ENCODE peak calls at places on chromosomes 4 and X, in eight cellular contexts. J is Karpas-422; B is GM03348; U is DMS 273 treated with DMSO at 0.1 percent for 48 hours; Z is germinal center; A is effector CD4-positive, alpha-beta T cell; R is left lung; C is activated CD8-positive, alpha-beta memory T cell treated with anti-CD3 and anti-CD28 coated beads, Interleukin-2, amount 50 U/mL, for 48 hours. N is an unnamed sample.
A peak's percentile ranks its signal among the peaks of the same experiment; 100 is the strongest.

GRCh38 chr4:169315530-169316306 is 45.0 kb upstream of the SH3RF1 start:
- DNase-seq in B (peak; percentile 23), Z (no peak), A (no peak), J (no peak), U (no peak), R (no peak), C (no peak), N (no peak)

GRCh38 chrX:22110729-22111494 is 78.8 kb downstream of the PHEX start:
- DNase-seq in B (no peak), A (no peak), C (no peak), R (no peak), Z (no peak), U (no peak), J (no peak), N (no peak)

GRCh38 chrX:29231800-29232199 is 644.6 kb downstream of the IL1RAPL1 start:
- DNase-seq in C (no peak), A (no peak), Z (no peak), R (no peak), J (no peak), U (no peak), B (peak; percentile 1), N (no peak)

GRCh38 chrX:143058096-143058495 is 32.4 kb downstream of the SPANXN4 start:
- DNase-seq in Z (no peak), B (no peak), A (no peak), J (no peak), U (no peak), C (no peak), R (no peak), N (no peak)

GRCh38 chr4:7410470-7410869 is 24.3 kb downstream of the PSAPL1 start:
- DNase-seq in J (no peak), B (no peak), A (no peak), U (no peak), R (peak; percentile 17), C (no peak), Z (no peak), N (no peak)

GRCh38 chr4:10729366-10729765 is 44.8 kb upstream of the CLNK start:
- DNase-seq in C (no peak), J (no peak), Z (no peak), A (no peak), B (no peak), U (no peak), R (no peak), N (no peak)

GRCh38 chr4:26191353-26191752 is 129.5 kb upstream of the RBPJ start:
- DNase-seq in J (no peak), B (no peak), C (no peak), U (no peak), A (no peak), R (no peak), Z (no peak), N (no peak)

GRCh38 chr4:85372986-85373385 is 102.0 kb upstream of the ARHGAP24 start:
- DNase-seq in R (no peak), J (no peak), C (no peak), U (no peak), B (no peak), A (no peak), Z (no peak), N (no peak)

GRCh38 chrX:150845091-150845490 is 53.4 kb downstream of the CD99L2 start:
- DNase-seq in Z (no peak), U (no peak), B (no peak), A (no peak), J (no peak), C (no peak), R (no peak), N (no peak)

GRCh38 chrX:133986008-133986683 is 752 bp upstream of the GPC3 start:
- DNase-seq in B (no peak), J (no peak), R (no peak), Z (no peak), U (no peak), A (no peak), C (no peak), N (no peak)

GRCh38 chr4:180861651-180862050 is 1381.6 kb upstream of the TENM3 start:
- DNase-seq in U (no peak), R (no peak), C (no peak), A (no peak), B (no peak), J (no peak), Z (no peak), N (no peak)

GRCh38 chrX:81537723-81538122 is 335.8 kb downstream of the SH3BGRL start:
- DNase-seq in J (no peak), C (no peak), U (no peak), A (no peak), B (no peak), Z (no peak), R (no peak), N (peak; percentile 45)

GRCh38 chrX:24594531-24594930 is 52.6 kb downstream of the PCYT1B start:
- DNase-seq in C (no peak), A (no peak), B (no peak), U (no peak), J (peak; percentile 2), R (no peak), Z (no peak), N (no peak)

GRCh38 chr4:110614981-110615365 is 7.9 kb downstream of the PITX2 start:
- DNase-seq in C (no peak), B (no peak), U (no peak), A (no peak), J (no peak), R (no peak), Z (no peak), N (no peak)

GRCh38 chrX:115679460-115679859 is 118.5 kb downstream of the PLS3 start:
- DNase-seq in B (peak; percentile 31), C (no peak), J (peak; percentile 55), R (no peak), Z (no peak), U (no peak), A (no peak), N (no peak)

GRCh38 chr4:162347492-162348213 is 183.9 kb upstream of the FSTL5 start:
- DNase-seq in U (no peak), B (no peak), R (no peak), J (no peak), C (no peak), Z (no peak), A (no peak), N (peak; percentile 7)

GRCh38 chr4:184150102-184150839 is 67.4 kb downstream of the ENPP6 start:
- DNase-seq in A (no peak), C (no peak), Z (no peak), B (no peak), R (no peak), U (no peak), J (no peak), N (no peak)

GRCh38 chrX:109709129-109709631 is 23.9 kb downstream of the ACSL4 start:
- DNase-seq in R (no peak), Z (no peak), B (peak; percentile 29), C (no peak), U (no peak), J (no peak), A (no peak), N (no peak)

GRCh38 chrX:17814059-17814458 is 47.0 kb downstream of the RAI2 start:
- DNase-seq in R (no peak), B (no peak), J (no peak), A (no peak), C (no peak), U (no peak), Z (no peak), N (no peak)

GRCh38 chr4:47213971-47214370 is 182.6 kb downstream of the GABRB1 start:
- DNase-seq in J (no peak), U (no peak), Z (no peak), C (no peak), R (no peak), B (peak; percentile 24), A (no peak), N (no peak)

GRCh38 chr4:140308366-140309123 is 64.9 kb upstream of the SCOC start:
- DNase-seq in B (peak; percentile 79), Z (no peak), R (peak; percentile 42), A (no peak), J (no peak), C (no peak), U (no peak), N (no peak)

GRCh38 chr4:19659131-19659530 is 592.6 kb upstream of the SLIT2 start:
- DNase-seq in Z (no peak), J (no peak), B (no peak), U (no peak), R (no peak), C (no peak), A (no peak), N (no peak)